ENCODE peak calls at places on chromosome 18, in six cellular contexts. N is HCEC 1CT, F is HS-5, J is T-helper 1 cell, Y is activated T-cell treated with anti-CD3 and anti-CD28 coated beads for 1 hour, M is IMR-90. X is an unnamed sample.

GRCh38 chr18:11553098-11553940 is 56.1 kb upstream of the SLC35G4 start:
- DNase-seq in Y (no peak), F (no peak), J (no peak), N (peak; percentile 44), M (peak; percentile 59), X (peak; percentile 26)

GRCh38 chr18:11322716-11323115 is 173.3 kb upstream of the PIEZO2 start:
- DNase-seq in N (no peak), M (no peak), F (no peak), J (no peak), Y (no peak), X (no peak)

GRCh38 chr18:49655266-49656097 is 93.6 kb downstream of the LIPG start:
- DNase-seq in F (no peak), J (no peak), Y (no peak), N (no peak), M (no peak), X (no peak)

GRCh38 chr18:45110577-45111506 is 430.2 kb downstream of the SETBP1 start:
- DNase-seq in F (no peak), J (no peak), M (no peak), N (no peak), Y (no peak), X (no peak)

GRCh38 chr18:69636529-69637301 is 236.0 kb downstream of the DOK6 start:
- DNase-seq in J (peak; percentile 5), N (no peak), F (no peak), M (no peak), Y (peak; percentile 3), X (no peak)

GRCh38 chr18:79396431-79397287 is 929 bp downstream of the NFATC1 start:
- DNase-seq in M (peak; percentile 26), F (no peak), N (peak; percentile 48), J (peak; percentile 46), Y (peak; percentile 47), X (no peak)

GRCh38 chr18:55097406-55098170 is 138.3 kb upstream of the CCDC68 start:
- DNase-seq in Y (no peak), N (peak; percentile 24), J (no peak), F (no peak), M (no peak), X (peak; percentile 26)

GRCh38 chr18:74291771-74292540 is at the start of gene CYB5A:
- DNase-seq in Y (peak; percentile 98), J (peak; percentile 97), M (peak; percentile 93), F (peak; percentile 59), N (peak; percentile 90), X (peak; percentile 78)

GRCh38 chr18:50594931-50595330 is 35.0 kb downstream of the MAPK4 start:
- DNase-seq in M (no peak), Y (no peak), J (no peak), F (no peak), N (peak; percentile 2), X (no peak)

GRCh38 chr18:10194592-10194991 is 259.8 kb upstream of the APCDD1 start:
- DNase-seq in M (no peak), F (no peak), N (no peak), J (no peak), Y (no peak), X (no peak)

GRCh38 chr18:74803769-74804168 is 206.1 kb downstream of the ZNF407 start:
- DNase-seq in F (no peak), Y (no peak), N (no peak), J (no peak), M (no peak), X (no peak)

GRCh38 chr18:59961086-59961485 is 61.3 kb downstream of the PMAIP1 start:
- DNase-seq in F (no peak), Y (no peak), M (no peak), N (no peak), J (no peak), X (no peak)

GRCh38 chr18:47968721-47969120 is 38.3 kb upstream of the SMAD2 start:
- DNase-seq in M (no peak), F (no peak), Y (no peak), N (no peak), J (no peak), X (peak; percentile 56)

GRCh38 chr18:25289040-25289631 is 62.8 kb downstream of the ZNF521 start:
- DNase-seq in F (peak; percentile 86), N (peak; percentile 88), J (no peak), Y (no peak), M (peak; percentile 91), X (peak; percentile 64)

GRCh38 chr18:63878343-63878742 is 9.2 kb upstream of the SERPINB2 start:
- DNase-seq in F (no peak), N (peak; percentile 49), J (no peak), M (peak; percentile 22), Y (no peak), X (no peak)

GRCh38 chr18:7945882-7946281 is 378.8 kb downstream of the PTPRM start:
- DNase-seq in N (peak; percentile 95), J (no peak), F (peak; percentile 66), M (peak; percentile 97), Y (no peak), X (peak; percentile 72)

GRCh38 chr18:48546411-48546810 is 7.6 kb downstream of the CTIF start:
- DNase-seq in N (peak; percentile 17), F (no peak), J (no peak), Y (no peak), M (peak; percentile 81), X (no peak)

GRCh38 chr18:21979171-21979560 is 190.2 kb upstream of the GATA6 start:
- DNase-seq in F (no peak), J (no peak), Y (no peak), N (no peak), M (no peak), X (no peak)

GRCh38 chr18:78865771-78866310 is 113.8 kb upstream of the SALL3 start:
- DNase-seq in F (no peak), Y (no peak), J (no peak), N (no peak), M (no peak), X (no peak)